ENCODE peak calls at places on chromosome 22, in four cellular contexts. I, V, S and X are unnamed samples.

GRCh38 chr22:24805790-24806662 is at the start of gene SGSM1:
- DNase-seq in I (peak), V (peak), S (peak), X (peak)

GRCh38 chr22:39698106-39698505 is 127.6 kb downstream of the CACNA1I start:
- DNase-seq in I (no peak), V (no peak), S (no peak), X (no peak)

GRCh38 chr22:30457964-30458363 is 13.9 kb downstream of the SEC14L3 start:
- DNase-seq in I (no peak), V (no peak), S (no peak), X (no peak)

GRCh38 chr22:35458547-35459422 is 58.8 kb downstream of the MCM5 start:
- DNase-seq in I (no peak), V (no peak), S (no peak), X (no peak)

GRCh38 chr22:46457502-46458488 is 79.6 kb downstream of the CELSR1 start:
- DNase-seq in I (no peak), V (no peak), S (peak), X (no peak)

GRCh38 chr22:18085188-18085587 is 7.4 kb downstream of the PEX26 start:
- DNase-seq in I (no peak), V (no peak), S (no peak), X (no peak)

GRCh38 chr22:50526849-50527801 is 1.7 kb upstream of the SCO2 start:
- DNase-seq in I (peak), V (no peak), S (no peak), X (no peak)

GRCh38 chr22:28029201-28029948 is 110.3 kb upstream of the PITPNB start:
- DNase-seq in I (peak), V (peak), S (no peak), X (no peak)

GRCh38 chr22:37169412-37169811 is 18.6 kb downstream of the C1QTNF6 start:
- DNase-seq in I (no peak), V (no peak), S (no peak), X (no peak)

GRCh38 chr22:50252081-50253045 is 1.3 kb upstream of the HDAC10 start:
- DNase-seq in I (peak), V (no peak), S (peak), X (peak)

GRCh38 chr22:46007848-46008261 is 30.9 kb upstream of the WNT7B start:
- DNase-seq in I (peak), V (peak), S (peak), X (peak)

GRCh38 chr22:45720875-45721378 is 49.3 kb downstream of the ATXN10 start:
- DNase-seq in I (no peak), V (no peak), S (peak), X (no peak)

GRCh38 chr22:49425356-49425755 is 402.3 kb downstream of the BRD1 start:
- DNase-seq in I (no peak), V (no peak), S (no peak), X (no peak)

GRCh38 chr22:39612811-39613548 is 42.4 kb downstream of the CACNA1I start:
- DNase-seq in I (no peak), V (no peak), S (no peak), X (no peak)

GRCh38 chr22:23245799-23246136 is 65.5 kb downstream of the BCR start:
- DNase-seq in I (no peak), V (no peak), S (peak), X (no peak)

GRCh38 chr22:27998511-27999410 is 79.7 kb upstream of the PITPNB start:
- DNase-seq in I (peak), V (no peak), S (no peak), X (no peak)

GRCh38 chr22:29883831-29884139 is 811 bp downstream of the MTMR3 start:
- DNase-seq in I (no peak), V (no peak), S (peak), X (no peak)

GRCh38 chr22:22030493-22031182 is 48.1 kb upstream of the TOP3B start:
- DNase-seq in I (peak), V (no peak), S (no peak), X (no peak)

GRCh38 chr22:20234760-20235452 is 33.2 kb downstream of the RTN4R start:
- DNase-seq in I (no peak), V (no peak), S (no peak), X (no peak)

GRCh38 chr22:42428760-42429159 is 3.4 kb downstream of the NFAM1 start:
- DNase-seq in I (no peak), V (no peak), S (no peak), X (no peak)

GRCh38 chr22:24996420-24996952 is 44.0 kb downstream of the KIAA1671 start:
- DNase-seq in I (no peak), V (peak), S (no peak), X (peak)

GRCh38 chr22:40462195-40462988 is 92.0 kb downstream of the SGSM3 start:
- DNase-seq in I (no peak), V (no peak), S (no peak), X (no peak)

GRCh38 chr22:49724030-49724892 is 103.4 kb downstream of the BRD1 start:
- DNase-seq in I (no peak), V (no peak), S (no peak), X (no peak)

GRCh38 chr22:39723463-39723862 is 152.9 kb downstream of the CACNA1I start:
- DNase-seq in I (no peak), V (no peak), S (no peak), X (no peak)

GRCh38 chr22:46551321-46551720 is 13.9 kb upstream of the CELSR1 start:
- DNase-seq in I (peak), V (no peak), S (no peak), X (no peak)

GRCh38 chr22:24208012-24208749 is 26.9 kb downstream of the SUSD2 start:
- DNase-seq in I (no peak), V (no peak), S (peak), X (peak)

GRCh38 chr22:32396255-32396654 is 15.8 kb downstream of the RTCB start:
- DNase-seq in I (no peak), V (no peak), S (no peak), X (no peak)